ENCODE peak calls at places on chromosomes 7 and 10, in nine cellular contexts. One of them, this sample, is unnamed.

GRCh38 chr7:55065079-55065478 is 46.3 kb downstream of the EGFR start:
- DNase-seq in Panc1: peak; percentile 89
- DNase-seq in PC-9: peak; percentile 96
- DNase-seq in IMR-90: peak; percentile 99
- DNase-seq in Peyer's patch: no peak
- DNase-seq in tibial artery: peak; percentile 58
- DNase-seq in right lobe of liver: no peak
- DNase-seq in naive thymus-derived CD4-positive, alpha-beta T cell: no peak
- DNase-seq in body of pancreas: peak; percentile 50
- DNase-seq in this sample: no peak

GRCh38 chr7:70520604-70521003 is 611.3 kb upstream of the GALNT17 start:
- DNase-seq in Panc1: no peak
- DNase-seq in PC-9: no peak
- DNase-seq in IMR-90: peak; percentile 5
- DNase-seq in Peyer's patch: no peak
- DNase-seq in tibial artery: no peak
- DNase-seq in right lobe of liver: no peak
- DNase-seq in naive thymus-derived CD4-positive, alpha-beta T cell: no peak
- DNase-seq in body of pancreas: no peak
- DNase-seq in this sample: no peak

GRCh38 chr10:30812018-30812851 is 182.7 kb upstream of the LYZL2 start:
- DNase-seq in Panc1: no peak
- DNase-seq in PC-9: no peak
- DNase-seq in IMR-90: peak; percentile 95
- DNase-seq in Peyer's patch: no peak
- DNase-seq in tibial artery: peak; percentile 62
- DNase-seq in right lobe of liver: no peak
- DNase-seq in naive thymus-derived CD4-positive, alpha-beta T cell: peak; percentile 11
- DNase-seq in body of pancreas: peak; percentile 42
- DNase-seq in this sample: no peak

GRCh38 chr10:74705361-74705980 is 120.9 kb upstream of the KAT6B start:
- DNase-seq in Panc1: no peak
- DNase-seq in PC-9: no peak
- DNase-seq in IMR-90: no peak
- DNase-seq in Peyer's patch: no peak
- DNase-seq in tibial artery: no peak
- DNase-seq in right lobe of liver: no peak
- DNase-seq in naive thymus-derived CD4-positive, alpha-beta T cell: no peak
- DNase-seq in body of pancreas: no peak
- DNase-seq in this sample: no peak

GRCh38 chr7:142808461-142808801 is 37.7 kb downstream of the PRSS2 start:
- DNase-seq in Panc1: no peak
- DNase-seq in PC-9: no peak
- DNase-seq in IMR-90: no peak
- DNase-seq in Peyer's patch: peak; percentile 46
- DNase-seq in tibial artery: no peak
- DNase-seq in right lobe of liver: no peak
- DNase-seq in naive thymus-derived CD4-positive, alpha-beta T cell: no peak
- DNase-seq in body of pancreas: no peak
- DNase-seq in this sample: peak; percentile 46

GRCh38 chr7:140595468-140596147 is 45.0 kb downstream of the DENND2A start:
- DNase-seq in Panc1: no peak
- DNase-seq in PC-9: no peak
- DNase-seq in IMR-90: no peak
- DNase-seq in Peyer's patch: no peak
- DNase-seq in tibial artery: no peak
- DNase-seq in right lobe of liver: no peak
- DNase-seq in naive thymus-derived CD4-positive, alpha-beta T cell: no peak
- DNase-seq in body of pancreas: no peak
- DNase-seq in this sample: no peak

GRCh38 chr7:38452615-38453014 is 178.6 kb downstream of the AMPH start:
- DNase-seq in Panc1: no peak
- DNase-seq in PC-9: no peak
- DNase-seq in IMR-90: peak; percentile 41
- DNase-seq in Peyer's patch: no peak
- DNase-seq in tibial artery: no peak
- DNase-seq in right lobe of liver: no peak
- DNase-seq in naive thymus-derived CD4-positive, alpha-beta T cell: no peak
- DNase-seq in body of pancreas: no peak
- DNase-seq in this sample: no peak

GRCh38 chr7:70734436-70734835 is 397.5 kb upstream of the GALNT17 start:
- DNase-seq in Panc1: no peak
- DNase-seq in PC-9: no peak
- DNase-seq in IMR-90: no peak
- DNase-seq in Peyer's patch: no peak
- DNase-seq in tibial artery: no peak
- DNase-seq in right lobe of liver: no peak
- DNase-seq in naive thymus-derived CD4-positive, alpha-beta T cell: no peak
- DNase-seq in body of pancreas: no peak
- DNase-seq in this sample: no peak

GRCh38 chr7:70778585-70778984 is 353.4 kb upstream of the GALNT17 start:
- DNase-seq in Panc1: no peak
- DNase-seq in PC-9: no peak
- DNase-seq in IMR-90: no peak
- DNase-seq in Peyer's patch: no peak
- DNase-seq in tibial artery: no peak
- DNase-seq in right lobe of liver: no peak
- DNase-seq in naive thymus-derived CD4-positive, alpha-beta T cell: peak; percentile 29
- DNase-seq in body of pancreas: no peak
- DNase-seq in this sample: no peak

GRCh38 chr10:53697038-53697437 is 924.5 kb upstream of the MBL2 start:
- DNase-seq in Panc1: no peak
- DNase-seq in PC-9: peak; percentile 50
- DNase-seq in IMR-90: no peak
- DNase-seq in Peyer's patch: no peak
- DNase-seq in tibial artery: no peak
- DNase-seq in right lobe of liver: no peak
- DNase-seq in naive thymus-derived CD4-positive, alpha-beta T cell: no peak
- DNase-seq in body of pancreas: no peak
- DNase-seq in this sample: no peak

GRCh38 chr10:94677691-94678090 is 5.8 kb upstream of the CYP2C18 start:
- DNase-seq in Panc1: no peak
- DNase-seq in PC-9: no peak
- DNase-seq in IMR-90: no peak
- DNase-seq in Peyer's patch: no peak
- DNase-seq in tibial artery: no peak
- DNase-seq in right lobe of liver: peak; percentile 86
- DNase-seq in naive thymus-derived CD4-positive, alpha-beta T cell: no peak
- DNase-seq in body of pancreas: peak; percentile 8
- DNase-seq in this sample: peak; percentile 77

GRCh38 chr10:51867956-51868355 is 168.6 kb upstream of the CSTF2T start:
- DNase-seq in Panc1: peak; percentile 5
- DNase-seq in PC-9: no peak
- DNase-seq in IMR-90: peak; percentile 99
- DNase-seq in Peyer's patch: no peak
- DNase-seq in tibial artery: no peak
- DNase-seq in right lobe of liver: no peak
- DNase-seq in naive thymus-derived CD4-positive, alpha-beta T cell: no peak
- DNase-seq in body of pancreas: no peak
- DNase-seq in this sample: peak; percentile 4

GRCh38 chr7:391411-391951 is 101.5 kb downstream of the FOXL3 start:
- DNase-seq in Panc1: no peak
- DNase-seq in PC-9: no peak
- DNase-seq in IMR-90: no peak
- DNase-seq in Peyer's patch: no peak
- DNase-seq in tibial artery: peak; percentile 10
- DNase-seq in right lobe of liver: peak; percentile 29
- DNase-seq in naive thymus-derived CD4-positive, alpha-beta T cell: no peak
- DNase-seq in body of pancreas: no peak
- DNase-seq in this sample: no peak

GRCh38 chr7:155763721-155764431 is 48.4 kb downstream of the SHH start:
- DNase-seq in Panc1: no peak
- DNase-seq in PC-9: no peak
- DNase-seq in IMR-90: peak; percentile 77
- DNase-seq in Peyer's patch: peak; percentile 41
- DNase-seq in tibial artery: no peak
- DNase-seq in right lobe of liver: no peak
- DNase-seq in naive thymus-derived CD4-positive, alpha-beta T cell: peak; percentile 65
- DNase-seq in body of pancreas: peak; percentile 33
- DNase-seq in this sample: no peak

GRCh38 chr7:115024276-115024675 is 102.4 kb downstream of the MDFIC start:
- DNase-seq in Panc1: no peak
- DNase-seq in PC-9: no peak
- DNase-seq in IMR-90: no peak
- DNase-seq in Peyer's patch: no peak
- DNase-seq in tibial artery: no peak
- DNase-seq in right lobe of liver: no peak
- DNase-seq in naive thymus-derived CD4-positive, alpha-beta T cell: no peak
- DNase-seq in body of pancreas: no peak
- DNase-seq in this sample: no peak

GRCh38 chr7:115019882-115020605 is 98.2 kb downstream of the MDFIC start:
- DNase-seq in Panc1: no peak
- DNase-seq in PC-9: no peak
- DNase-seq in IMR-90: no peak
- DNase-seq in Peyer's patch: no peak
- DNase-seq in tibial artery: no peak
- DNase-seq in right lobe of liver: no peak
- DNase-seq in naive thymus-derived CD4-positive, alpha-beta T cell: no peak
- DNase-seq in body of pancreas: peak; percentile 6
- DNase-seq in this sample: no peak

GRCh38 chr7:115023219-115023618 is 101.3 kb downstream of the MDFIC start:
- DNase-seq in Panc1: no peak
- DNase-seq in PC-9: no peak
- DNase-seq in IMR-90: no peak
- DNase-seq in Peyer's patch: no peak
- DNase-seq in tibial artery: no peak
- DNase-seq in right lobe of liver: no peak
- DNase-seq in naive thymus-derived CD4-positive, alpha-beta T cell: no peak
- DNase-seq in body of pancreas: no peak
- DNase-seq in this sample: no peak
- H3K4me3 ChIP-seq in Panc1: no peak overlapping the region
- H3K4me3 ChIP-seq in PC-9: no peak overlapping the region
- H3K4me3 ChIP-seq in IMR-90: no peak overlapping the region
- H3K4me3 ChIP-seq in Peyer's patch: no peak overlapping the region
- H3K4me3 ChIP-seq in tibial artery: no peak overlapping the region
- H3K4me3 ChIP-seq in right lobe of liver: no peak overlapping the region
- H3K4me3 ChIP-seq in naive thymus-derived CD4-positive, alpha-beta T cell: no peak overlapping the region
- H3K4me3 ChIP-seq in body of pancreas: no peak overlapping the region
- H3K4me3 ChIP-seq in this sample: no peak overlapping the region

GRCh38 chr10:130806426-130806825 is 505.1 kb downstream of the TCERG1L start:
- DNase-seq in Panc1: no peak
- DNase-seq in PC-9: no peak
- DNase-seq in IMR-90: no peak
- DNase-seq in Peyer's patch: no peak
- DNase-seq in tibial artery: no peak
- DNase-seq in right lobe of liver: no peak
- DNase-seq in naive thymus-derived CD4-positive, alpha-beta T cell: no peak
- DNase-seq in body of pancreas: no peak
- DNase-seq in this sample: no peak
- H3K9me3 ChIP-seq in Panc1: no peaks in the 10 kb centered on the region
- H3K9me3 ChIP-seq in PC-9: no peaks in the 10 kb centered on the region
- H3K9me3 ChIP-seq in IMR-90: peaks cover 51% of the 10 kb centered on the region
- H3K9me3 ChIP-seq in Peyer's patch: no peaks in the 10 kb centered on the region
- H3K9me3 ChIP-seq in tibial artery: no peaks in the 10 kb centered on the region
- H3K9me3 ChIP-seq in right lobe of liver: no peaks in the 10 kb centered on the region
- H3K9me3 ChIP-seq in naive thymus-derived CD4-positive, alpha-beta T cell: no peaks in the 10 kb centered on the region
- H3K9me3 ChIP-seq in body of pancreas: no peaks in the 10 kb centered on the region
- H3K9me3 ChIP-seq in this sample: no peaks in the 10 kb centered on the region

GRCh38 chr10:129961274-129961839 is 2.7 kb downstream of the EBF3 start:
- DNase-seq in Panc1: no peak
- DNase-seq in PC-9: no peak
- DNase-seq in IMR-90: no peak
- DNase-seq in Peyer's patch: no peak
- DNase-seq in tibial artery: no peak
- DNase-seq in right lobe of liver: no peak
- DNase-seq in naive thymus-derived CD4-positive, alpha-beta T cell: no peak
- DNase-seq in body of pancreas: no peak
- DNase-seq in this sample: no peak
- H3K4me3 ChIP-seq in Panc1: no peak overlapping the region
- H3K4me3 ChIP-seq in PC-9: no peak overlapping the region
- H3K4me3 ChIP-seq in IMR-90: no peak overlapping the region
- H3K4me3 ChIP-seq in Peyer's patch: no peak overlapping the region
- H3K4me3 ChIP-seq in tibial artery: peak overlapping the region; percentile 44
- H3K4me3 ChIP-seq in right lobe of liver: no peak overlapping the region
- H3K4me3 ChIP-seq in naive thymus-derived CD4-positive, alpha-beta T cell: no peak overlapping the region
- H3K4me3 ChIP-seq in body of pancreas: no peak overlapping the region
- H3K4me3 ChIP-seq in this sample: no peak overlapping the region

GRCh38 chr10:107144490-107144889 is 20.0 kb downstream of the SORCS1 start:
- DNase-seq in Panc1: no peak
- DNase-seq in PC-9: no peak
- DNase-seq in IMR-90: no peak
- DNase-seq in Peyer's patch: no peak
- DNase-seq in tibial artery: no peak
- DNase-seq in right lobe of liver: no peak
- DNase-seq in naive thymus-derived CD4-positive, alpha-beta T cell: no peak
- DNase-seq in body of pancreas: no peak
- DNase-seq in this sample: no peak

GRCh38 chr10:107152087-107152486 is 12.4 kb downstream of the SORCS1 start:
- DNase-seq in Panc1: no peak
- DNase-seq in PC-9: no peak
- DNase-seq in IMR-90: no peak
- DNase-seq in Peyer's patch: no peak
- DNase-seq in tibial artery: no peak
- DNase-seq in right lobe of liver: no peak
- DNase-seq in naive thymus-derived CD4-positive, alpha-beta T cell: no peak
- DNase-seq in body of pancreas: no peak
- DNase-seq in this sample: no peak

GRCh38 chr10:107148906-107149305 is 15.6 kb downstream of the SORCS1 start:
- DNase-seq in Panc1: no peak
- DNase-seq in PC-9: no peak
- DNase-seq in IMR-90: no peak
- DNase-seq in Peyer's patch: no peak
- DNase-seq in tibial artery: no peak
- DNase-seq in right lobe of liver: no peak
- DNase-seq in naive thymus-derived CD4-positive, alpha-beta T cell: no peak
- DNase-seq in body of pancreas: no peak
- DNase-seq in this sample: no peak
- H3K9me3 ChIP-seq in Panc1: no peaks in the 10 kb centered on the region
- H3K9me3 ChIP-seq in PC-9: no peaks in the 10 kb centered on the region
- H3K9me3 ChIP-seq in IMR-90: peaks cover 11% of the 10 kb centered on the region
- H3K9me3 ChIP-seq in Peyer's patch: no peaks in the 10 kb centered on the region
- H3K9me3 ChIP-seq in tibial artery: no peaks in the 10 kb centered on the region
- H3K9me3 ChIP-seq in right lobe of liver: no peaks in the 10 kb centered on the region
- H3K9me3 ChIP-seq in naive thymus-derived CD4-positive, alpha-beta T cell: no peaks in the 10 kb centered on the region
- H3K9me3 ChIP-seq in body of pancreas: no peaks in the 10 kb centered on the region
- H3K9me3 ChIP-seq in this sample: no peaks in the 10 kb centered on the region

GRCh38 chr7:101308245-101309085 is 13.1 kb downstream of the IFT22 start:
- DNase-seq in Panc1: no peak
- DNase-seq in PC-9: peak; percentile 74
- DNase-seq in IMR-90: no peak
- DNase-seq in Peyer's patch: peak; percentile 38
- DNase-seq in tibial artery: no peak
- DNase-seq in right lobe of liver: peak; percentile 85
- DNase-seq in naive thymus-derived CD4-positive, alpha-beta T cell: no peak
- DNase-seq in body of pancreas: peak; percentile 91
- DNase-seq in this sample: peak; percentile 83
- H3K4me3 ChIP-seq in Panc1: peak overlapping the region; percentile 57
- H3K4me3 ChIP-seq in PC-9: peak overlapping the region; percentile 95
- H3K4me3 ChIP-seq in IMR-90: peak overlapping the region; percentile 36
- H3K4me3 ChIP-seq in Peyer's patch: peak overlapping the region; percentile 40
- H3K4me3 ChIP-seq in tibial artery: peak overlapping the region; percentile 22
- H3K4me3 ChIP-seq in right lobe of liver: peak overlapping the region; percentile 54
- H3K4me3 ChIP-seq in naive thymus-derived CD4-positive, alpha-beta T cell: peak overlapping the region; percentile 37
- H3K4me3 ChIP-seq in body of pancreas: peak overlapping the region; percentile 62
- H3K4me3 ChIP-seq in this sample: peak overlapping the region; percentile 44